ENCODE peak calls at places on chromosomes 11 and 22, in eight cellular contexts. D is fibroblast of lung; G is stimulated activated CD4-positive, alpha-beta T cell treated with anti-CD3 and anti-CD28 coated beads, Interleukin-4, amount 100 ng/mL, for 4 hours; Q is HS-5; Z is PC-3; V is NCI-H1105 treated with DMSO at 0.1 percent for 48 hours; P is activated naive CD4-positive, alpha-beta T cell; O is activated naive CD8-positive, alpha-beta T cell treated with anti-CD3 and anti-CD28 coated beads, Interleukin-2, amount 50 U/mL, for 24 hours. L is an unnamed sample.

GRCh38 chr22:23315341-23315917 is 135.1 kb downstream of the BCR start:
- DNase-seq in Z (peak; percentile 35), G (peak; percentile 49), V (peak; percentile 46), O (peak; percentile 50), D (peak; percentile 71), P (peak; percentile 50), Q (no peak), L (peak; percentile 90)

GRCh38 chr11:76835928-76836612 is 24.6 kb upstream of the ACER3 start:
- DNase-seq in Q (peak; percentile 44), D (peak; percentile 67), O (no peak), V (peak; percentile 25), Z (peak; percentile 94), P (no peak), G (no peak), L (no peak)

GRCh38 chr22:49869091-49869830 is 15.6 kb downstream of the ZBED4 start:
- DNase-seq in Z (no peak), O (no peak), P (no peak), V (no peak), D (no peak), Q (no peak), G (no peak), L (no peak)

GRCh38 chr22:36562261-36562835 is 33.4 kb upstream of the EIF3D start:
- DNase-seq in V (no peak), D (peak; percentile 48), Z (peak; percentile 59), Q (no peak), P (no peak), G (no peak), O (no peak), L (no peak)

GRCh38 chr11:35579557-35580396 is 38.5 kb upstream of the FJX1 start:
- DNase-seq in O (no peak), V (no peak), G (no peak), Q (peak; percentile 97), P (no peak), Z (peak; percentile 86), D (peak; percentile 87), L (peak; percentile 19)

GRCh38 chr11:120302001-120302805 is 22.9 kb upstream of the TLCD5 start:
- DNase-seq in Q (no peak), D (no peak), O (no peak), Z (peak; percentile 78), P (no peak), G (no peak), V (no peak), L (no peak)

GRCh38 chr11:11313426-11313825 is 39.6 kb downstream of the CSNK2A3 start:
- DNase-seq in P (no peak), Q (peak; percentile 19), V (no peak), Z (peak; percentile 73), D (peak; percentile 36), G (no peak), O (no peak), L (no peak)

GRCh38 chr11:8267280-8267679 is 3.6 kb upstream of the LMO1 start:
- DNase-seq in D (no peak), O (no peak), P (no peak), Z (no peak), G (no peak), Q (no peak), V (no peak), L (no peak)

GRCh38 chr11:83403990-83404389 is 117.8 kb upstream of the CCDC90B start:
- DNase-seq in O (no peak), D (no peak), G (no peak), V (no peak), P (no peak), Z (no peak), Q (no peak), L (no peak)

GRCh38 chr11:85826096-85826855 is 15.3 kb upstream of the SYTL2 start:
- DNase-seq in O (peak; percentile 22), Z (peak; percentile 78), Q (no peak), V (peak; percentile 11), D (peak; percentile 38), G (no peak), P (no peak), L (no peak)

GRCh38 chr22:34111210-34111824 is 191.0 kb upstream of the LARGE1 start:
- DNase-seq in Z (peak; percentile 3), V (peak; percentile 50), Q (no peak), O (peak; percentile 5), P (no peak), D (no peak), G (no peak), L (peak; percentile 89)

GRCh38 chr11:116114198-116114651 is 610.0 kb upstream of the CADM1 start:
- DNase-seq in V (no peak), Z (no peak), D (no peak), O (no peak), Q (no peak), G (no peak), P (no peak), L (no peak)

GRCh38 chr22:44497218-44497903 is 672 bp downstream of the RTL6 start:
- DNase-seq in D (peak; percentile 27), Z (no peak), P (no peak), Q (no peak), O (peak; percentile 27), V (no peak), G (no peak), L (peak; percentile 81)

GRCh38 chr22:44427506-44428470 is 70.2 kb downstream of the RTL6 start:
- DNase-seq in O (no peak), P (no peak), Q (no peak), D (no peak), G (no peak), V (no peak), Z (no peak), L (no peak)

GRCh38 chr11:10930224-10930960 is 72.5 kb upstream of the ZBED5 start:
- DNase-seq in P (peak; percentile 38), G (peak; percentile 22), O (peak; percentile 25), D (peak; percentile 40), V (peak; percentile 31), Z (peak; percentile 17), Q (no peak), L (peak; percentile 87)

GRCh38 chr11:28759311-28759710 is 651.1 kb downstream of the METTL15 start:
- DNase-seq in D (peak; percentile 83), G (no peak), Z (peak; percentile 83), P (no peak), Q (no peak), V (no peak), O (no peak), L (no peak)

GRCh38 chr22:22666307-22667091 is 22.1 kb downstream of the GGTLC2 start:
- DNase-seq in Q (no peak), Z (peak; percentile 65), D (no peak), O (peak; percentile 20), V (no peak), G (peak; percentile 6), P (no peak), L (no peak)

GRCh38 chr22:29641052-29641780 is 37.8 kb downstream of the NF2 start:
- DNase-seq in P (no peak), G (no peak), D (no peak), Q (no peak), Z (no peak), O (no peak), V (no peak), L (no peak)

GRCh38 chr11:45926536-45927331 is 4.3 kb downstream of the LARGE2 start:
- DNase-seq in G (no peak), Z (no peak), O (peak; percentile 1), P (no peak), V (no peak), Q (no peak), D (no peak), L (no peak)

GRCh38 chr11:17802491-17802890 is 67.9 kb downstream of the KCNC1 start:
- DNase-seq in O (no peak), D (no peak), V (no peak), G (no peak), P (no peak), Z (no peak), Q (no peak), L (no peak)

GRCh38 chr22:50703726-50704509 is 31.3 kb downstream of the SHANK3 start:
- DNase-seq in Q (no peak), P (no peak), O (no peak), V (no peak), D (no peak), G (no peak), Z (no peak), L (no peak)

GRCh38 chr11:114501901-114502300 is 57.8 kb downstream of the NXPE1 start:
- DNase-seq in V (no peak), D (no peak), G (no peak), P (no peak), Q (no peak), Z (peak; percentile 72), O (no peak), L (no peak)

GRCh38 chr11:77668760-77669159 is 31.2 kb upstream of the CLNS1A start:
- DNase-seq in D (peak; percentile 68), Q (no peak), V (no peak), Z (peak; percentile 41), O (no peak), G (no peak), P (no peak), L (no peak)

GRCh38 chr11:92667446-92668165 is 301.8 kb upstream of the MTNR1B start:
- DNase-seq in O (no peak), V (no peak), P (no peak), Q (no peak), G (no peak), D (no peak), Z (no peak), L (peak; percentile 53)

GRCh38 chr11:57321996-57322880 is 2.5 kb downstream of the TNKS1BP1 start:
- DNase-seq in Q (peak; percentile 93), Z (peak; percentile 93), P (no peak), O (no peak), V (no peak), D (peak; percentile 98), G (no peak), L (peak; percentile 98)

L was measured in esophagus muscularis mucosa.